ENCODE peak calls at places on chromosomes 12 and 14, in six cellular contexts. T is HEK293T, Y is GM10248, B is left cardiac atrium, D is GM20000, N is H1. C is an unnamed sample.

GRCh38 chr12:30967026-30967425 is 40.5 kb downstream of the TSPAN11 start:
- DNase-seq in Y (no peak), D (no peak), T (no peak), B (peak; percentile 0), N (no peak), C (no peak)

GRCh38 chr14:56247495-56248087 is 129.4 kb downstream of the PELI2 start:
- DNase-seq in B (no peak), D (no peak), T (no peak), N (no peak), Y (no peak), C (peak; percentile 18)

GRCh38 chr14:71487941-71488340 is 444.3 kb upstream of the RGS6 start:
- DNase-seq in Y (no peak), B (no peak), N (no peak), D (no peak), T (no peak), C (no peak)

GRCh38 chr14:102390064-102390463 is 27.3 kb downstream of the TECPR2 start:
- DNase-seq in Y (no peak), N (no peak), B (no peak), D (no peak), T (no peak), C (no peak)

GRCh38 chr12:106045251-106045674 is 93.5 kb downstream of the NUAK1 start:
- DNase-seq in D (no peak), B (no peak), Y (no peak), T (no peak), N (no peak), C (no peak)

GRCh38 chr12:2384029-2384386 is 331.2 kb downstream of the CACNA1C start:
- DNase-seq in B (no peak), D (no peak), N (no peak), Y (no peak), T (no peak), C (no peak)

GRCh38 chr12:51326762-51327439 is 2.9 kb upstream of the BIN2 start:
- DNase-seq in T (no peak), D (peak; percentile 73), Y (peak; percentile 68), B (peak; percentile 34), N (no peak), C (peak; percentile 76)

GRCh38 chr12:128180166-128180565 is 86.8 kb upstream of the TMEM132C start:
- DNase-seq in T (no peak), N (no peak), Y (no peak), D (no peak), B (no peak), C (peak; percentile 1)

GRCh38 chr12:11580125-11580751 is 69.2 kb upstream of the ETV6 start:
- DNase-seq in T (no peak), B (no peak), D (no peak), N (no peak), Y (peak; percentile 32), C (peak; percentile 37)

GRCh38 chr12:26028953-26029740 is 70.7 kb downstream of the RASSF8 start:
- DNase-seq in B (no peak), T (peak; percentile 30), N (no peak), Y (peak; percentile 46), D (peak; percentile 26), C (peak; percentile 45)